ENCODE peak calls at places on chromosomes 4 and X, in six cellular contexts. U, R, C, Q, G and T are unnamed samples.

GRCh38 chr4:66899422-66900065 is 645.8 kb downstream of the CENPC start:
- DNase-seq in U (no peak), R (no peak), C (no peak), Q (no peak), G (no peak), T (peak; percentile 72)

GRCh38 chr4:44016582-44017421 is 431.8 kb downstream of the KCTD8 start:
- DNase-seq in U (peak; percentile 57), R (no peak), C (no peak), Q (no peak), G (no peak), T (no peak)

GRCh38 chrX:78548012-78548411 is 111.1 kb downstream of the RTL3 start:
- DNase-seq in U (peak; percentile 73), R (no peak), C (peak; percentile 76), Q (no peak), G (no peak), T (no peak)

GRCh38 chr4:168141733-168142132 is 49.4 kb downstream of the ANXA10 start:
- DNase-seq in U (no peak), R (no peak), C (no peak), Q (no peak), G (no peak), T (no peak)

GRCh38 chrX:3550160-3550765 is 163.2 kb downstream of the PRKX start:
- DNase-seq in U (peak; percentile 67), R (no peak), C (peak; percentile 8), Q (no peak), G (no peak), T (no peak)

GRCh38 chr4:164169591-164169990 is 584.3 kb upstream of the SMIM31 start:
- DNase-seq in U (peak; percentile 74), R (no peak), C (no peak), Q (no peak), G (no peak), T (no peak)

GRCh38 chr4:121819216-121819980 is 4.3 kb downstream of the CCNA2 start:
- DNase-seq in U (no peak), R (no peak), C (peak; percentile 52), Q (no peak), G (no peak), T (no peak)

GRCh38 chrX:153456161-153456560 is 10.3 kb upstream of the TREX2 start:
- DNase-seq in U (no peak), R (no peak), C (no peak), Q (no peak), G (no peak), T (no peak)

GRCh38 chr4:47686294-47686872 is 151.5 kb downstream of the CORIN start:
- DNase-seq in U (peak; percentile 30), R (peak; percentile 49), C (peak; percentile 68), Q (no peak), G (peak; percentile 20), T (peak; percentile 81)

GRCh38 chr4:55781809-55782208 is 37.8 kb upstream of the EXOC1L start:
- DNase-seq in U (no peak), R (no peak), C (no peak), Q (no peak), G (no peak), T (no peak)

GRCh38 chrX:109732319-109732779 is 708 bp downstream of the ACSL4 start:
- DNase-seq in U (peak; percentile 69), R (no peak), C (peak; percentile 63), Q (no peak), G (no peak), T (no peak)

GRCh38 chr4:121308828-121309227 is 72.0 kb downstream of the QRFPR start:
- DNase-seq in U (no peak), R (no peak), C (no peak), Q (no peak), G (no peak), T (no peak)

GRCh38 chr4:186823989-186824388 is 100.3 kb upstream of the FAT1 start:
- DNase-seq in U (no peak), R (no peak), C (peak; percentile 2), Q (no peak), G (no peak), T (no peak)

GRCh38 chr4:99300934-99301333 is 10.1 kb upstream of the ADH1A start:
- DNase-seq in U (peak; percentile 54), R (no peak), C (peak; percentile 98), Q (peak; percentile 42), G (no peak), T (peak; percentile 90)

GRCh38 chrX:47080215-47080914 is 2.1 kb downstream of the RGN start:
- DNase-seq in U (no peak), R (no peak), C (no peak), Q (no peak), G (no peak), T (no peak)

GRCh38 chr4:80393246-80393969 is 57.9 kb downstream of the CFAP299 start:
- DNase-seq in U (peak; percentile 58), R (no peak), C (peak; percentile 83), Q (no peak), G (no peak), T (no peak)

GRCh38 chr4:109803924-109804571 is 2.2 kb upstream of the CFI start:
- DNase-seq in U (peak; percentile 74), R (no peak), C (peak; percentile 64), Q (no peak), G (no peak), T (no peak)

GRCh38 chr4:144646523-144647094 is 653 bp downstream of the HHIP start:
- DNase-seq in U (peak; percentile 8), R (no peak), C (peak; percentile 72), Q (no peak), G (no peak), T (no peak)

GRCh38 chr4:33628296-33628695 is 2616.0 kb downstream of the ARAP2 start:
- DNase-seq in U (no peak), R (no peak), C (peak; percentile 56), Q (no peak), G (no peak), T (no peak)

GRCh38 chrX:34299451-34299967 is 167.4 kb upstream of the FAM47A start:
- DNase-seq in U (no peak), R (no peak), C (no peak), Q (no peak), G (no peak), T (no peak)

GRCh38 chr4:173056271-173056670 is 112.3 kb upstream of the GALNT7 start:
- DNase-seq in U (no peak), R (no peak), C (no peak), Q (no peak), G (no peak), T (no peak)

GRCh38 chr4:17613761-17614415 is 553 bp upstream of the MED28 start:
- DNase-seq in U (peak; percentile 92), R (no peak), C (peak; percentile 89), Q (no peak), G (peak; percentile 11), T (no peak)

GRCh38 chr4:181659202-181659601 is 584.0 kb upstream of the TENM3 start:
- DNase-seq in U (peak; percentile 67), R (no peak), C (peak; percentile 12), Q (no peak), G (no peak), T (no peak)

GRCh38 chr4:2295535-2296442 is 33.9 kb upstream of the MXD4 start:
- DNase-seq in U (no peak), R (no peak), C (no peak), Q (no peak), G (no peak), T (peak; percentile 56)

GRCh38 chr4:185540487-185541125 is 5.3 kb upstream of the PDLIM3 start:
- DNase-seq in U (no peak), R (no peak), C (no peak), Q (no peak), G (no peak), T (no peak)